ENCODE peak calls at places on chromosomes 1 and 21, in five cellular contexts. H is BJ; Z is activated gamma-delta T cell treated with anti-CD3 and anti-CD28 coated beads, Interleukin-2, amount 50 U/mL, for 16 hours; R is GM12892; W is NCI-H2171 treated with DMSO at 0.1 percent for 48 hours. P is an unnamed sample.

GRCh38 chr1:240555524-240555923 is 56.4 kb downstream of the GREM2 start:
- DNase-seq in H (no peak), Z (no peak), R (no peak), W (no peak), P (no peak)

GRCh38 chr21:38346286-38346685 is 89.5 kb downstream of the KCNJ15 start:
- DNase-seq in H (no peak), Z (no peak), R (no peak), W (peak; percentile 81), P (no peak)

GRCh38 chr1:70617728-70618127 is 206.7 kb downstream of the CTH start:
- DNase-seq in H (no peak), Z (no peak), R (no peak), W (no peak), P (no peak)

GRCh38 chr21:14215971-14216621 is at the start of gene RBM11:
- DNase-seq in H (no peak), Z (peak; percentile 55), R (peak; percentile 25), W (peak; percentile 70), P (peak; percentile 35)

GRCh38 chr1:186623547-186623946 is 56.7 kb downstream of the PTGS2 start:
- DNase-seq in H (no peak), Z (no peak), R (no peak), W (no peak), P (no peak)

GRCh38 chr21:16075594-16076282 is 346.0 kb downstream of the USP25 start:
- DNase-seq in H (no peak), Z (no peak), R (no peak), W (no peak), P (no peak)

GRCh38 chr1:151058682-151059341 is 610 bp downstream of the CDC42SE1 start:
- DNase-seq in H (no peak), Z (no peak), R (no peak), W (peak; percentile 18), P (no peak)

GRCh38 chr21:16082038-16082816 is 352.4 kb downstream of the USP25 start:
- DNase-seq in H (no peak), Z (no peak), R (no peak), W (peak; percentile 17), P (no peak)

GRCh38 chr1:22854688-22855565 is 117.7 kb downstream of the LACTBL1 start:
- DNase-seq in H (no peak), Z (no peak), R (peak; percentile 48), W (no peak), P (peak; percentile 37)

GRCh38 chr1:225851810-225852209 is 30.4 kb downstream of the TMEM63A start:
- DNase-seq in H (no peak), Z (no peak), R (peak; percentile 40), W (no peak), P (peak; percentile 47)

GRCh38 chr1:108644984-108645383 is 15.9 kb downstream of the HENMT1 start:
- DNase-seq in H (no peak), Z (peak; percentile 21), R (no peak), W (no peak), P (no peak)

GRCh38 chr1:17207966-17208418 is 3.1 kb downstream of the PADI1 start:
- DNase-seq in H (no peak), Z (peak; percentile 29), R (peak; percentile 61), W (peak; percentile 6), P (peak; percentile 66)

GRCh38 chr1:32028746-32029145 is 15.1 kb downstream of the KHDRBS1 start:
- DNase-seq in H (no peak), Z (no peak), R (no peak), W (no peak), P (no peak)

GRCh38 chr1:161021168-161021958 is 411 bp upstream of the F11R start:
- DNase-seq in H (no peak), Z (peak; percentile 78), R (peak; percentile 97), W (peak; percentile 99), P (peak; percentile 95)

GRCh38 chr1:220803401-220804201 is 16.9 kb downstream of the MTARC1 start:
- DNase-seq in H (no peak), Z (no peak), R (no peak), W (peak; percentile 17), P (no peak)

GRCh38 chr1:157418659-157419058 is 133.7 kb downstream of the FCRL5 start:
- DNase-seq in H (no peak), Z (no peak), R (no peak), W (no peak), P (no peak)